ENCODE peak calls at places on chromosomes 12 and 14, in five cellular contexts. W is heart left ventricle, D is prostate gland, R is AG04449, O is HepG2. X is an unnamed sample.

GRCh38 chr12:60419986-60420385 is 824.2 kb downstream of the SLC16A7 start:
- DNase-seq in W (no peak), D (no peak), R (no peak), O (no peak), X (no peak)

GRCh38 chr14:71555654-71556559 is 376.3 kb upstream of the RGS6 start:
- DNase-seq in W (no peak), D (no peak), R (no peak), O (peak), X (no peak)

GRCh38 chr14:68939893-68940613 is 39.0 kb downstream of the ACTN1 start:
- DNase-seq in W (peak), D (peak), R (peak), O (peak), X (peak)

GRCh38 chr14:103518416-103519042 is 4.1 kb downstream of the CKB start:
- DNase-seq in W (peak), D (peak), R (no peak), O (peak), X (peak)

GRCh38 chr12:24078318-24078765 is 128.9 kb upstream of the SOX5 start:
- DNase-seq in W (no peak), D (no peak), R (no peak), O (peak), X (no peak)

GRCh38 chr12:64790166-64790565 is 31.0 kb upstream of the GNS start:
- DNase-seq in W (no peak), D (no peak), R (no peak), O (no peak), X (no peak)

GRCh38 chr12:81208193-81208946 is 130.5 kb downstream of the ACSS3 start:
- DNase-seq in W (no peak), D (no peak), R (no peak), O (peak), X (no peak)

GRCh38 chr12:123431951-123432886 is 4.3 kb downstream of the RILPL2 start:
- DNase-seq in W (no peak), D (no peak), R (no peak), O (no peak), X (no peak)

GRCh38 chr12:121858662-121859572 is at the start of gene HPD:
- DNase-seq in W (peak), D (peak), R (no peak), O (peak), X (no peak)

DNA sequence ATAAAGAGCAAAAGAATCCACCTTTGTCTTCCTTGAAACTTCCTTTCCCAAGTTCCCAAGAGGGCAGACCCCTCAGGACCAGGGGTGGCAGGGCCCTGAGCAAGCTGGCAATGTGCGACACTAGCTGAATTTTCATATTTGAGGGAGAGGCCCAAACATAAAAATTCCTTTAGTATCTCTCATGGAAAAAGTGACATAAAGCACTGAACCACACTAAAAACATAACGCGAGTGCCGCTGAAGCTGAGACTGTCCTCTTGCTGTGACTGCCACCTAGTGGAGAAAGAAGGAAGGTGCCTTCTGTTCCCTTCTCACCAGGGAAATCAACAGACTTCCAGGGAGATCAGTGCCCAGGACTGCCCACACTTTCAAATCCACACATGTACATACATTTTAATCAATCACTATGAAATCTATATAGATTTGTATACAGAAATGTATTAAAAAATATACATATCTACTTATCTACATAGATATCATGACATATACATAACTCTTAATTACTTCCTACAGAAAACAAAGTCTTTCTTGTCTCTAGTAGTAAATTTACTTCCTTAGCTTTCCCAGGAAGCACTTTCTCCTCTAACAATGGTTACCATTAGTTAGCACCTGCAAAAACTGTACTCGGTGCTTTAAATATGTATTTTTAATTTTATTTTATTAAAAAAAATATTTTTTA is 53.8 kb downstream of the SSH1 start:
- DNase-seq in W (no peak), D (peak), R (peak), O (peak), X (peak)
- TF ChIP-seq CTCF in W (peak), D (peak), R (peak), O (peak), X (peak)

GRCh38 chr12:130863298-130863697 is 8.6 kb upstream of the RAN start:
- DNase-seq in W (no peak), D (no peak), R (no peak), O (peak), X (no peak)
- TF ChIP-seq CTCF in W (no peak), D (no peak), R (no peak), O (peak), X (no peak)

GRCh38 chr12:127559349-127560040 is 707.5 kb upstream of the TMEM132C start:
- DNase-seq in W (peak), D (no peak), R (peak), O (no peak), X (peak)
- TF ChIP-seq CTCF in W (no peak), D (no peak), R (peak), O (no peak), X (no peak)

DNA sequence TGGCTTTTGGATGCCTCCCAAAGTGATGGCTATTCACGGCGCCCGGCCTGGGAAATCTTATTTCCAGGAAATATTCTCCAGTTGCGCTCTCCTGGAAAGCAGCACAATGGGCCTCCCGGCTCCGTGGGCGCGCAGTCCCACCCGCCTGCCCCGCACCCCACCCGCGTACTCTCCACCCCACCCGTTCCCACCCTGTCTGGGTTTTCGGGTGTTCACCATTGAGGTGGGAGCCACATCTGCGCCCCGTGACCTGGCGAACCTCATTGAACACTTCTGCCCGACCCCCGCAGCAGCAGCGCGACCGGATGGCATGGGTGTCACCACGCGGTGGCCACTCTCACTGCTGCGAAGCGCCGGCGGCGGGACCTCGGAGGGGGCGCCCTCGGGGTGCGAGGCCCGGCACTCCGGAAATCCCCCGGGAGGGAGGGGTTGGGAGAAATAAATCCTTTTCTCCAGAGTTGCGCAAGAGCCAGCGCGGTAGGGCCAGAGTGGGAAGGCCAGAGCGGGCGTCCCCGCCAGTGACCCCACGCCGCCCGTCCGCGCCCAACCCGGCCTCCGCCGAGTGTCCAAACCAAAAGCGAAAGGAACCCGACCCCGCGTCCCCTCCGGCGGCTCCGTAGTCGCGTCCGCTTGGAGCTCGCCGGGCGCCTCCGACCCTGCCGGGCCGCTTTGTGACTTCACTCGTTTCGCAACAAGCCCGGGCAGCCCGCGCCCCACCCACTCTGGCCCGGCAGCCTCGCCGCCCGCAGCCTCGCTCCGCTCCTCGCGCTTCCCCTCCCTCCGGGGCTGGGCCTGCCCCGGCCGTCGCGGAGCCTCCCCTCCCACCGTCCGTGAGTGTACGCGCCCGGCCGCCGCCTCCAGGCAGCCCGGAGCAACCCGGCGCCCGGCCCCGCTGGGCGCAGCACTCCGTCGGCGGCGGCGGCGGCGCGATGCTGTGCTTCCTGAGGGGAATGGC is at the start of gene DRAM1:
- DNase-seq in W (peak), D (peak), R (peak), O (peak), X (peak)
- TF ChIP-seq CTCF in W (no peak), D (no peak), R (peak), O (peak), X (no peak)

GRCh38 chr14:105919458-105920150 is 393.2 kb downstream of the TMEM121 start:
- DNase-seq in W (peak), D (no peak), R (no peak), O (no peak), X (no peak)
- TF ChIP-seq CTCF in W (no peak), D (no peak), R (no peak), O (no peak), X (no peak)

GRCh38 chr14:100654025-100654813 is 67.0 kb upstream of the BEGAIN start:
- DNase-seq in W (peak), D (no peak), R (no peak), O (no peak), X (no peak)

GRCh38 chr14:100654814-100655795 is 67.9 kb upstream of the BEGAIN start:
- DNase-seq in W (peak), D (no peak), R (no peak), O (no peak), X (peak)

GRCh38 chr14:100651999-100652508 is 64.8 kb upstream of the BEGAIN start:
- DNase-seq in W (no peak), D (no peak), R (no peak), O (no peak), X (no peak)

GRCh38 chr14:100652739-100653138 is 65.5 kb upstream of the BEGAIN start:
- DNase-seq in W (no peak), D (no peak), R (no peak), O (no peak), X (no peak)

DNA sequence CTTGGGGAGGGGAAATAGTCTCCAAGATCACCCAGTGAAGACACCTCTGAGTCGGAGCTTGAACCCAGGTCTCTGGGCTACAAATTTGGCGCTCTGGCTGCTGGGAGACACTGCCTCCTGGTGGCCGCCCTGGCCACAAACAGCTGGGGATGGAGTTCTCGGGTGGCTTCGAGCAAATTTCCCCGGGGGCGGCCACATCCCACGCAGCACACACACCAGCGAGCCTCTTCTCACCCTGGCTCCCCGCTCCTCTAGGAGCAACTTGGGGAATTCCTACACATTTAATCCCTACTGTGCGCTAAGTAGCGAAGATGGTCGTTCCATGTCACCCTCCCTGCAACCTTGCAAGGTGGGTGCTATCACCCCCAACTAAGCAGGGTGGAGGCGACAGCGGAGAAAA is 66.2 kb upstream of the BEGAIN start:
- DNase-seq in W (peak), D (no peak), R (no peak), O (no peak), X (peak)
- TF ChIP-seq CTCF in W (peak), D (no peak), R (peak), O (peak), X (peak)

GRCh38 chr14:91406451-91406850 is 11.2 kb downstream of the CCDC88C start:
- DNase-seq in W (no peak), D (no peak), R (no peak), O (no peak), X (no peak)

GRCh38 chr14:91409991-91410401 is 7.6 kb downstream of the CCDC88C start:
- DNase-seq in W (no peak), D (no peak), R (no peak), O (no peak), X (no peak)

GRCh38 chr14:91405724-91406435 is 11.7 kb downstream of the CCDC88C start:
- DNase-seq in W (no peak), D (peak), R (no peak), O (no peak), X (no peak)

GRCh38 chr14:91405241-91405721 is 12.3 kb downstream of the CCDC88C start:
- DNase-seq in W (no peak), D (no peak), R (no peak), O (no peak), X (no peak)

GRCh38 chr14:91406982-91407381 is 10.6 kb downstream of the CCDC88C start:
- DNase-seq in W (no peak), D (no peak), R (no peak), O (no peak), X (no peak)
- TF ChIP-seq CTCF in W (no peak), D (no peak), R (no peak), O (no peak), X (no peak)

GRCh38 chr12:127025545-127025944 is 1241.4 kb upstream of the TMEM132C start:
- DNase-seq in W (no peak), D (no peak), R (no peak), O (no peak), X (no peak)
- TF ChIP-seq CTCF in W (no peak), D (no peak), R (no peak), O (no peak), X (no peak)

GRCh38 chr14:95507701-95508103 is 8.7 kb downstream of the SYNE3 start:
- DNase-seq in W (no peak), D (no peak), R (no peak), O (no peak), X (peak)
- TF ChIP-seq CTCF in W (no peak), D (no peak), R (no peak), O (no peak), X (no peak)

X was measured in glutamatergic neuron.